ENCODE peak calls at places on chromosomes 6 and 20, in six cellular contexts. C is sigmoid colon, U is thoracic aorta, Q is HFFc6, T is progenitor cell of endocrine pancreas, E is omental fat pad. K is an unnamed sample.

GRCh38 chr6:144285798-144286502 is 815 bp downstream of the UTRN start:
- DNase-seq in U (peak), Q (peak), C (peak), E (peak), T (peak), K (peak)

GRCh38 chr20:20744170-20744725 is 31.8 kb upstream of the RALGAPA2 start:
- DNase-seq in Q (no peak), C (no peak), T (no peak), U (no peak), E (no peak), K (no peak)

GRCh38 chr6:7426447-7427169 is 37.0 kb downstream of the RIOK1 start:
- DNase-seq in U (no peak), E (no peak), Q (no peak), C (no peak), T (no peak), K (no peak)

GRCh38 chr6:142013286-142013685 is 119.4 kb upstream of the GJE1 start:
- DNase-seq in T (no peak), C (no peak), E (no peak), U (no peak), Q (peak), K (no peak)

GRCh38 chr6:31821301-31822037 is 6.1 kb upstream of the HSPA1B start:
- DNase-seq in T (peak), E (peak), Q (no peak), C (peak), U (no peak), K (no peak)

GRCh38 chr6:128000363-128000762 is 99.5 kb upstream of the THEMIS start:
- DNase-seq in U (no peak), E (no peak), T (no peak), C (no peak), Q (no peak), K (no peak)

GRCh38 chr20:62489186-62489939 is 13.6 kb upstream of the GATA5 start:
- DNase-seq in U (no peak), E (no peak), C (no peak), T (no peak), Q (peak), K (no peak)

GRCh38 chr6:135346747-135347146 is 150.8 kb downstream of the AHI1 start:
- DNase-seq in U (no peak), C (no peak), Q (peak), T (no peak), E (no peak), K (no peak)

GRCh38 chr6:44441091-44441855 is 53.8 kb downstream of the CDC5L start:
- DNase-seq in E (no peak), T (no peak), Q (no peak), C (no peak), U (no peak), K (no peak)

DNA sequence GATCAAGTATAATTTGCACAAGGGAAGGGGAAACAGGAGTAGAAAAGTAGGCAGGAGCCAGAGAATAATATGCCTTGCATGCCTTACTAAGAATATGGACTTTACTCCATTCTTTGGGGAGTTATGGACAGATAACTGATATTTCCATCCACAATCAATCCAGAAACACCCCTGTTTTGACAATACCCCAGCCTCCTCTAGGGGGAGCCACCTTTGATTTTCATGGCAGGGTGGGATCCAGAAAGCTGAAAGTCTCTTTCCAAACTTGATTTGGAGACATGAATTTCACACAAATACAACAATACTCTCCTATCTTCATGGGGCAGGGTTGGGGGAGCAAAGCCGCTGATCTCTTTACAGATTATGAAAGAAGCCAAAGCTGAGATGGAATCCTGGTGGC is 404.1 kb downstream of the FOXA2 start:
- DNase-seq in E (no peak), C (no peak), T (no peak), Q (no peak), U (no peak), K (no peak)
- TF ChIP-seq CTCF in E (no peak), C (no peak), T (peak), Q (no peak), U (no peak), K (no peak)

GRCh38 chr6:73542882-73543281 is 22.1 kb upstream of the EEF1A1 start:
- DNase-seq in T (no peak), Q (no peak), U (no peak), E (no peak), C (no peak), K (no peak)

GRCh38 chr6:73547046-73547445 is 26.2 kb upstream of the EEF1A1 start:
- DNase-seq in T (no peak), C (no peak), Q (no peak), E (no peak), U (no peak), K (no peak)

DNA sequence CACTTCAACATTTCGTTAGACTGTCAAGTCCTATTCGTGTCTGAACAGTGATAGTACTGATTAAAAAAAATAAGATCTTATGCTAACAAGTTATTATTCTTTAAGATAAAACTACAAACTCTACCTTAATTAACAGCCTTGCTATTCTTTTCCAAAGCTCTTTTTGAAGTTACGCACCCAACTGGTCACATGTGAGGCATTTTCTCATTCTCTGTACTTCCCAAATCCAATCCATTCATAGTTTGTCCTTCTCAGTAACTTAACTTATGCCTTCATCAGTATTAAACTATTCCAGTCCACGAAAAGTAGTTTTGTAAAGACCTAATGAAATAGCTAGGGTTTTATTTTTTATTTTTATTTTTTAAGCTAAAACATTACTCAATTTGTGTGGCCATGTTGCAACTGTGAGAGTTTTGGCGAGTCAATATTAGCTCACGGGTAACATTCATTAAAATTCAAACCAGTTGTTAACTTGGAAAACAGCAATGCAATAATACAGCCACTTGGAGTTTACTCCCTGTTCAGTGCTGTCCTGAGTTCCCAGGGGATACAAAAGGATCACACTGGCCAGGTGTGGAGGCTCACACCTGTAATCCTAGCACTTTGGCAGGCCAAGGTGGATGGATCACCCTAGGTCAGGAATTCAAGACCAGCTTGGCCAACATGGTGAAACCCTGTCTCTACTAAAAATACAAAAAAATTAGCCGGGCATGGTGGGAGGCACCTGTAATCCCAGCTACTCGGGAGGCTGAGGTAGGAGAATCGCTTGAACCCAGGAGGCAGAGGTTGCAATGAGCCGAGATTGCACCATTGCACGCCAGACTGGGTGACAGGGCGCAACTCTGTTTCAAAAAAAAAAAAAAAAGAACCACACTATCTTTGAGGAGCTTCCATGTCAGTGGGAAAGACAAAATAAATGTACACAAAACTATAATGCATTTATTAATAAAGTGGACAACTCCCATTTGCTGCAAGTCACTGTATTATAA is 27.9 kb upstream of the EEF1A1 start:
- DNase-seq in E (no peak), U (no peak), T (no peak), C (no peak), Q (no peak), K (no peak)
- TF ChIP-seq CTCF in E (no peak), U (no peak), T (no peak), C (no peak), Q (peak), K (no peak)

GRCh38 chr20:50133474-50134217 is 19.9 kb downstream of the PEDS1 start:
- DNase-seq in Q (no peak), C (no peak), T (no peak), E (no peak), U (no peak), K (no peak)
- TF ChIP-seq CTCF in Q (peak), C (no peak), T (peak), E (no peak), U (no peak), K (no peak)

DNA sequence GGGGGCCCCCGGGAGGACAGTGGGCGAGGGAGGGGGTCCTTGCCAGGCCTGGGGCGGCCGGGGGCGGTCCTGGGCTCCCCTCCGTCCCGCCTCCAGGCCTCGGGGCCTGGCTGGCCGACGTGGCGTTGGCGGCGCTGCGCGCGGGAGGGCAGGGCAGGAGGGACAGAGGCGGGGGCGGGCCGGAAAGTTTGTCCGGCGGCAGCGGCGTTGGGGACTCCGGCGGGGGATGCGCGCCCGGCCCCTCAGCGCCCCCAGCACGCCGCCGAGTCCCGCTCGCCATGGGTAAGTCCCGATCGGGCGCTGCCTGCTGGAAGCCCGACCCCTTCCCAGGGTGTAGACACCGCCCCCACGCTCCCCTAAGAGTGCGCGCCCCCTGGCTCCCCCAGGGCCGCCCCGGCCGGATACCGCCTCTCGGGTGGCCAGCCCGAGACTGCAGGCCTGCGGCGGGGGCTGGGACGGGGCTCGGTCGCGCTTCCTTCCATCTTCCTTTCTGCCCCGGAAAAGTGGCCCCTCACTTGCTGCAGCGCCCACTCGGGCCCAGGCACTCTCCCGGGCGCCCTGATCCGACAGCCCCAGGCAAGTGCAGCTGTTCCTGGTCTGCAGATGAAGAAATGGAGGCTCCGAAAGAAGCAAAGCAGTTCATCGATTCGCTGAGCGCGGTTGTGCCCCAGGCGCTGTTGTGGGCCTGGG is at the start of gene SLC2A10:
- DNase-seq in U (no peak), Q (peak), T (peak), C (peak), E (peak), K (peak)
- TF ChIP-seq CTCF in U (peak), Q (peak), T (peak), C (no peak), E (no peak), K (no peak)

GRCh38 chr6:1379810-1380198 is 9.6 kb upstream of the FOXF2 start:
- DNase-seq in E (no peak), C (no peak), T (no peak), U (no peak), Q (no peak), K (no peak)
- TF ChIP-seq CTCF in E (no peak), C (no peak), T (no peak), U (no peak), Q (no peak), K (no peak)